ENCODE peak calls at places on chromosomes 16 and 17, in nine cellular contexts. One of them, this sample, is unnamed. For H3K4me1 and H3K36me3, the result is how much of the 10 kb centered on the place peaks cover.

GRCh38 chr17:55430531-55431228 is 9.0 kb upstream of the MMD start:
- DNase-seq in tibial nerve: no peak
- DNase-seq in K562: no peak
- DNase-seq in cardiac muscle cell: no peak
- DNase-seq in thyroid gland: no peak
- DNase-seq in lung: no peak
- DNase-seq in neuronal stem cell: no peak
- DNase-seq in endothelial cell of umbilical vein: no peak
- DNase-seq in breast epithelium: no peak
- DNase-seq in this sample: peak

GRCh38 chr17:60155815-60156214 is 6.0 kb downstream of the CA4 start:
- DNase-seq in tibial nerve: no peak
- DNase-seq in K562: no peak
- DNase-seq in cardiac muscle cell: no peak
- DNase-seq in thyroid gland: no peak
- DNase-seq in lung: no peak
- DNase-seq in neuronal stem cell: no peak
- DNase-seq in endothelial cell of umbilical vein: no peak
- DNase-seq in breast epithelium: no peak
- DNase-seq in this sample: peak

GRCh38 chr16:85842435-85842834 is 42.9 kb downstream of the COX4I1 start:
- DNase-seq in tibial nerve: no peak
- DNase-seq in K562: no peak
- DNase-seq in cardiac muscle cell: no peak
- DNase-seq in thyroid gland: no peak
- DNase-seq in lung: no peak
- DNase-seq in neuronal stem cell: no peak
- DNase-seq in endothelial cell of umbilical vein: no peak
- DNase-seq in breast epithelium: no peak
- DNase-seq in this sample: no peak

GRCh38 chr16:89187337-89188063 is 12.8 kb downstream of the SLC22A31 start:
- DNase-seq in tibial nerve: no peak
- DNase-seq in K562: peak
- DNase-seq in cardiac muscle cell: peak
- DNase-seq in thyroid gland: no peak
- DNase-seq in lung: no peak
- DNase-seq in neuronal stem cell: no peak
- DNase-seq in endothelial cell of umbilical vein: no peak
- DNase-seq in breast epithelium: no peak
- DNase-seq in this sample: peak

GRCh38 chr17:79581306-79581932 is 29.4 kb downstream of the RBFOX3 start:
- DNase-seq in tibial nerve: no peak
- DNase-seq in K562: no peak
- DNase-seq in cardiac muscle cell: no peak
- DNase-seq in thyroid gland: no peak
- DNase-seq in lung: no peak
- DNase-seq in neuronal stem cell: no peak
- DNase-seq in endothelial cell of umbilical vein: no peak
- DNase-seq in breast epithelium: no peak
- DNase-seq in this sample: no peak

GRCh38 chr16:83147244-83147643 is 520.5 kb downstream of the CDH13 start:
- DNase-seq in tibial nerve: no peak
- DNase-seq in K562: no peak
- DNase-seq in cardiac muscle cell: peak
- DNase-seq in thyroid gland: no peak
- DNase-seq in lung: no peak
- DNase-seq in neuronal stem cell: no peak
- DNase-seq in endothelial cell of umbilical vein: peak
- DNase-seq in breast epithelium: no peak
- DNase-seq in this sample: no peak

GRCh38 chr17:82287849-82288601 is 14.5 kb upstream of the CSNK1D start:
- DNase-seq in tibial nerve: no peak
- DNase-seq in K562: peak
- DNase-seq in cardiac muscle cell: peak
- DNase-seq in thyroid gland: no peak
- DNase-seq in lung: peak
- DNase-seq in neuronal stem cell: no peak
- DNase-seq in endothelial cell of umbilical vein: peak
- DNase-seq in breast epithelium: peak
- DNase-seq in this sample: peak

GRCh38 chr17:50865060-50865867 is 890 bp downstream of the TOB1 start:
- DNase-seq in tibial nerve: no peak
- DNase-seq in K562: peak
- DNase-seq in cardiac muscle cell: peak
- DNase-seq in thyroid gland: peak
- DNase-seq in lung: peak
- DNase-seq in neuronal stem cell: peak
- DNase-seq in endothelial cell of umbilical vein: peak
- DNase-seq in breast epithelium: no peak
- DNase-seq in this sample: peak

GRCh38 chr17:82737981-82738877 is 2.8 kb downstream of the FN3K start:
- DNase-seq in tibial nerve: no peak
- DNase-seq in K562: peak
- DNase-seq in cardiac muscle cell: peak
- DNase-seq in thyroid gland: no peak
- DNase-seq in lung: peak
- DNase-seq in neuronal stem cell: no peak
- DNase-seq in endothelial cell of umbilical vein: no peak
- DNase-seq in breast epithelium: no peak
- DNase-seq in this sample: no peak

GRCh38 chr17:61322316-61323014 is 77.2 kb upstream of the TBX2 start:
- DNase-seq in tibial nerve: no peak
- DNase-seq in K562: no peak
- DNase-seq in cardiac muscle cell: no peak
- DNase-seq in thyroid gland: no peak
- DNase-seq in lung: no peak
- DNase-seq in neuronal stem cell: no peak
- DNase-seq in endothelial cell of umbilical vein: no peak
- DNase-seq in breast epithelium: no peak
- DNase-seq in this sample: no peak

DNA sequence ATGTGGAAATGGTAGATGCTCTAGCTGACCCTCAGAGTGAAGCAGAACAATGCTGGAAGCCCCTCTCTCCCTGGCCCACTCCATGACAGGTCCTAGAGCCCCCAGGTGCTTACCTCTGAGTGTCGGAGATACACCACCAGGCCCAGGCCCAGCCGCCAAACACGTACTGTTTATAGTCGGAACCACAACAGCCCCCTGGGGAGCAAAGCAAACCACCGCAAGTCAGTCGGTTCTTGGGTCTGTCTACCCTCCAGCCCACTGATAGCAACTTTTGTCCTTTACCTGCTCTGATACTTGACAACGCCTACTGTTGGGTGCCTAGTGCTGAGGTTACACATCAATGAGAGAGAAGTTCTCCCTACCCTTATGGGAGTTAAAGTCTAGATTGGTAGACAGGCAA is 8.7 kb downstream of the FLOT2 start:
- DNase-seq in tibial nerve: no peak
- DNase-seq in K562: no peak
- DNase-seq in cardiac muscle cell: no peak
- DNase-seq in thyroid gland: no peak
- DNase-seq in lung: no peak
- DNase-seq in neuronal stem cell: no peak
- DNase-seq in endothelial cell of umbilical vein: no peak
- DNase-seq in breast epithelium: no peak
- DNase-seq in this sample: no peak
- H3K4me1 ChIP-seq in tibial nerve: under half
- H3K4me1 ChIP-seq in K562: under half
- H3K4me1 ChIP-seq in cardiac muscle cell: under half
- H3K4me1 ChIP-seq in thyroid gland: under half
- H3K4me1 ChIP-seq in lung: under half
- H3K4me1 ChIP-seq in neuronal stem cell: under half
- H3K4me1 ChIP-seq in endothelial cell of umbilical vein: under half
- H3K4me1 ChIP-seq in breast epithelium: under half
- H3K4me1 ChIP-seq in this sample: under half

DNA sequence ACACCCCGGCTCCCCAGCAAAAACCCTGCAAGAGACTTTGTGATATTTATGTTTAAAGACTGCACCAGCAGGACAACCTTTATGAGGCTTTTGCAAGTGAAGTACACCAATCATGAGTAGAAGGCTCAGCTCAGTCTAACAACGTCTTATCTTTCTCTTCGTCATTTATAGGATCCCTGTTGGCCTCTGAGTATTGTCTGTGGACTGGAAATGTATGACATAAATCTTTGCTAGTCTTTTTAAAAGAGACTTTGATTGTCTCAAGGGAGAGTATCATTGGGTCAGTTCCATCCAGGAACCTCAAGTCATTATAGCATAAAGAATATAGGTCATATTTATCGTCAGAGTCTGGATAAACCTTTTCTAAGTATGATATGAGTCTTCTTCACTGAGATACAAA is 505.0 kb upstream of the SOX9 start:
- DNase-seq in tibial nerve: no peak
- DNase-seq in K562: no peak
- DNase-seq in cardiac muscle cell: no peak
- DNase-seq in thyroid gland: no peak
- DNase-seq in lung: no peak
- DNase-seq in neuronal stem cell: no peak
- DNase-seq in endothelial cell of umbilical vein: no peak
- DNase-seq in breast epithelium: no peak
- DNase-seq in this sample: no peak
- H3K36me3 ChIP-seq in tibial nerve: under half
- H3K36me3 ChIP-seq in K562: under half
- H3K36me3 ChIP-seq in cardiac muscle cell: under half
- H3K36me3 ChIP-seq in thyroid gland: under half
- H3K36me3 ChIP-seq in lung: under half
- H3K36me3 ChIP-seq in neuronal stem cell: under half
- H3K36me3 ChIP-seq in endothelial cell of umbilical vein: under half
- H3K36me3 ChIP-seq in breast epithelium: under half
- H3K36me3 ChIP-seq in this sample: under half

GRCh38 chr16:707062-707538 is 1.5 kb upstream of the FBXL16 start:
- DNase-seq in tibial nerve: no peak
- DNase-seq in K562: no peak
- DNase-seq in cardiac muscle cell: no peak
- DNase-seq in thyroid gland: no peak
- DNase-seq in lung: no peak
- DNase-seq in neuronal stem cell: no peak
- DNase-seq in endothelial cell of umbilical vein: no peak
- DNase-seq in breast epithelium: no peak
- DNase-seq in this sample: no peak

GRCh38 chr16:706189-707061 is 824 bp upstream of the FBXL16 start:
- DNase-seq in tibial nerve: no peak
- DNase-seq in K562: no peak
- DNase-seq in cardiac muscle cell: no peak
- DNase-seq in thyroid gland: no peak
- DNase-seq in lung: no peak
- DNase-seq in neuronal stem cell: no peak
- DNase-seq in endothelial cell of umbilical vein: no peak
- DNase-seq in breast epithelium: no peak
- DNase-seq in this sample: no peak

GRCh38 chr16:704047-704446 is 1.6 kb downstream of the FBXL16 start:
- DNase-seq in tibial nerve: no peak
- DNase-seq in K562: no peak
- DNase-seq in cardiac muscle cell: no peak
- DNase-seq in thyroid gland: no peak
- DNase-seq in lung: no peak
- DNase-seq in neuronal stem cell: no peak
- DNase-seq in endothelial cell of umbilical vein: no peak
- DNase-seq in breast epithelium: no peak
- DNase-seq in this sample: no peak

GRCh38 chr16:704552-705380 is 835 bp downstream of the FBXL16 start:
- DNase-seq in tibial nerve: no peak
- DNase-seq in K562: no peak
- DNase-seq in cardiac muscle cell: no peak
- DNase-seq in thyroid gland: no peak
- DNase-seq in lung: no peak
- DNase-seq in neuronal stem cell: no peak
- DNase-seq in endothelial cell of umbilical vein: no peak
- DNase-seq in breast epithelium: no peak
- DNase-seq in this sample: no peak

GRCh38 chr16:705748-706188 is at the start of gene FBXL16:
- DNase-seq in tibial nerve: no peak
- DNase-seq in K562: peak
- DNase-seq in cardiac muscle cell: no peak
- DNase-seq in thyroid gland: no peak
- DNase-seq in lung: no peak
- DNase-seq in neuronal stem cell: no peak
- DNase-seq in endothelial cell of umbilical vein: no peak
- DNase-seq in breast epithelium: no peak
- DNase-seq in this sample: peak
- H3K4me3 ChIP-seq in tibial nerve: no peak
- H3K4me3 ChIP-seq in K562: peak
- H3K4me3 ChIP-seq in cardiac muscle cell: no peak
- H3K4me3 ChIP-seq in thyroid gland: no peak
- H3K4me3 ChIP-seq in lung: no peak
- H3K4me3 ChIP-seq in neuronal stem cell: peak
- H3K4me3 ChIP-seq in endothelial cell of umbilical vein: no peak
- H3K4me3 ChIP-seq in breast epithelium: peak
- H3K4me3 ChIP-seq in this sample: peak

GRCh38 chr17:1362964-1363363 is 37.1 kb downstream of the YWHAE start:
- DNase-seq in tibial nerve: peak
- DNase-seq in K562: no peak
- DNase-seq in cardiac muscle cell: peak
- DNase-seq in thyroid gland: no peak
- DNase-seq in lung: no peak
- DNase-seq in neuronal stem cell: no peak
- DNase-seq in endothelial cell of umbilical vein: no peak
- DNase-seq in breast epithelium: no peak
- DNase-seq in this sample: no peak
- H3K4me1 ChIP-seq in tibial nerve: half or more
- H3K4me1 ChIP-seq in K562: under half
- H3K4me1 ChIP-seq in cardiac muscle cell: under half
- H3K4me1 ChIP-seq in thyroid gland: under half
- H3K4me1 ChIP-seq in lung: under half
- H3K4me1 ChIP-seq in neuronal stem cell: under half
- H3K4me1 ChIP-seq in endothelial cell of umbilical vein: under half
- H3K4me1 ChIP-seq in breast epithelium: under half
- H3K4me1 ChIP-seq in this sample: under half

GRCh38 chr16:23670137-23670776 is 8.4 kb upstream of the PLK1 start:
- DNase-seq in tibial nerve: no peak
- DNase-seq in K562: no peak
- DNase-seq in cardiac muscle cell: peak
- DNase-seq in thyroid gland: no peak
- DNase-seq in lung: no peak
- DNase-seq in neuronal stem cell: no peak
- DNase-seq in endothelial cell of umbilical vein: peak
- DNase-seq in breast epithelium: no peak
- DNase-seq in this sample: no peak
- H3K36me3 ChIP-seq in tibial nerve: under half
- H3K36me3 ChIP-seq in K562: half or more
- H3K36me3 ChIP-seq in cardiac muscle cell: under half
- H3K36me3 ChIP-seq in thyroid gland: under half
- H3K36me3 ChIP-seq in lung: under half
- H3K36me3 ChIP-seq in neuronal stem cell: under half
- H3K36me3 ChIP-seq in endothelial cell of umbilical vein: under half
- H3K36me3 ChIP-seq in breast epithelium: under half
- H3K36me3 ChIP-seq in this sample: under half

GRCh38 chr17:57261084-57261461 is 4.8 kb downstream of the MSI2 start:
- DNase-seq in tibial nerve: no peak
- DNase-seq in K562: no peak
- DNase-seq in cardiac muscle cell: peak
- DNase-seq in thyroid gland: no peak
- DNase-seq in lung: no peak
- DNase-seq in neuronal stem cell: no peak
- DNase-seq in endothelial cell of umbilical vein: no peak
- DNase-seq in breast epithelium: no peak
- DNase-seq in this sample: no peak
- H3K4me3 ChIP-seq in tibial nerve: no peak
- H3K4me3 ChIP-seq in K562: no peak
- H3K4me3 ChIP-seq in cardiac muscle cell: no peak
- H3K4me3 ChIP-seq in thyroid gland: no peak
- H3K4me3 ChIP-seq in lung: no peak
- H3K4me3 ChIP-seq in neuronal stem cell: no peak
- H3K4me3 ChIP-seq in endothelial cell of umbilical vein: no peak
- H3K4me3 ChIP-seq in breast epithelium: no peak
- H3K4me3 ChIP-seq in this sample: no peak

GRCh38 chr16:24966599-24966998 is 48.6 kb downstream of the ARHGAP17 start:
- DNase-seq in tibial nerve: no peak
- DNase-seq in K562: no peak
- DNase-seq in cardiac muscle cell: no peak
- DNase-seq in thyroid gland: no peak
- DNase-seq in lung: no peak
- DNase-seq in neuronal stem cell: no peak
- DNase-seq in endothelial cell of umbilical vein: no peak
- DNase-seq in breast epithelium: no peak
- DNase-seq in this sample: no peak
- H3K4me1 ChIP-seq in tibial nerve: under half
- H3K4me1 ChIP-seq in K562: under half
- H3K4me1 ChIP-seq in cardiac muscle cell: under half
- H3K4me1 ChIP-seq in thyroid gland: under half
- H3K4me1 ChIP-seq in lung: under half
- H3K4me1 ChIP-seq in neuronal stem cell: under half
- H3K4me1 ChIP-seq in endothelial cell of umbilical vein: under half
- H3K4me1 ChIP-seq in breast epithelium: under half
- H3K4me1 ChIP-seq in this sample: under half